ENCODE peak calls at places on chromosomes 5 and 9, in four cellular contexts. E is GM23338, O is SK-N-SH, M is HCT116. I is an unnamed sample.

GRCh38 chr5:37840036-37840909 is at the start of gene GDNF:
- DNase-seq in E (peak; percentile 72), O (peak; percentile 59), M (no peak), I (peak; percentile 61)

GRCh38 chr5:72602696-72603685 is 95.8 kb upstream of the ZNF366 start:
- DNase-seq in E (no peak), O (no peak), M (no peak), I (no peak)

GRCh38 chr5:127290019-127290945 is at the start of gene MEGF10:
- DNase-seq in E (peak; percentile 89), O (peak; percentile 83), M (no peak), I (peak; percentile 71)

GRCh38 chr9:70091553-70091952 is 47.9 kb downstream of the MAMDC2 start:
- DNase-seq in E (no peak), O (no peak), M (no peak), I (no peak)

GRCh38 chr9:137611623-137612609 is 6.4 kb downstream of the ARRDC1 start:
- DNase-seq in E (no peak), O (peak; percentile 36), M (peak; percentile 90), I (peak; percentile 91)

GRCh38 chr5:74542477-74542876 is 98.1 kb downstream of the ENC1 start:
- DNase-seq in E (no peak), O (no peak), M (no peak), I (no peak)

GRCh38 chr9:88711719-88712118 is 176.7 kb downstream of the NXNL2 start:
- DNase-seq in E (no peak), O (no peak), M (no peak), I (no peak)

GRCh38 chr9:82882744-82883143 is 180.2 kb downstream of the RASEF start:
- DNase-seq in E (peak; percentile 66), O (no peak), M (no peak), I (no peak)

DNA sequence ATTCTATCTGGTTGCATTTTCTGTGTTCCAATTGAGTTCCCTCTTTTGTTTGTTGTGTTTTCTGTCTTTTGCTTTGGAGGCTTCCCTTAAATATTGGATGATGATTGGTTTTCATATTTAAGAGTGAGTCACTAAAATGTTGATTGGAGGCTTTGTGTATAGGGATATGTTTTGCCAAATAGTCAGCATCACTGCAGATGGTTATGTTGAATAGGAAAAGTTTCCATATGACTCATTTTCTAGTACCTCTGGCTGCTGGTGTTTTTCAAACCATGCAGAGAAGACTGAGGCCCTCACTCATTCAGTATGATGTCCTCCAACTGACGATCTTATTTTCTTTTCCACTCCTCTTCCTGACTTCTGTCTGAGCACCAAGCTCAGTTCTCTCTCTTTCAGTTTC is 1290.0 kb downstream of the EFNA5 start:
- DNase-seq in E (no peak), O (no peak), M (no peak), I (no peak)
- H2AFZ ChIP-seq in E (peak overlapping the region; percentile 61), O (peak overlapping the region; percentile 34), M (no peak overlapping the region), I (no peak overlapping the region)

DNA sequence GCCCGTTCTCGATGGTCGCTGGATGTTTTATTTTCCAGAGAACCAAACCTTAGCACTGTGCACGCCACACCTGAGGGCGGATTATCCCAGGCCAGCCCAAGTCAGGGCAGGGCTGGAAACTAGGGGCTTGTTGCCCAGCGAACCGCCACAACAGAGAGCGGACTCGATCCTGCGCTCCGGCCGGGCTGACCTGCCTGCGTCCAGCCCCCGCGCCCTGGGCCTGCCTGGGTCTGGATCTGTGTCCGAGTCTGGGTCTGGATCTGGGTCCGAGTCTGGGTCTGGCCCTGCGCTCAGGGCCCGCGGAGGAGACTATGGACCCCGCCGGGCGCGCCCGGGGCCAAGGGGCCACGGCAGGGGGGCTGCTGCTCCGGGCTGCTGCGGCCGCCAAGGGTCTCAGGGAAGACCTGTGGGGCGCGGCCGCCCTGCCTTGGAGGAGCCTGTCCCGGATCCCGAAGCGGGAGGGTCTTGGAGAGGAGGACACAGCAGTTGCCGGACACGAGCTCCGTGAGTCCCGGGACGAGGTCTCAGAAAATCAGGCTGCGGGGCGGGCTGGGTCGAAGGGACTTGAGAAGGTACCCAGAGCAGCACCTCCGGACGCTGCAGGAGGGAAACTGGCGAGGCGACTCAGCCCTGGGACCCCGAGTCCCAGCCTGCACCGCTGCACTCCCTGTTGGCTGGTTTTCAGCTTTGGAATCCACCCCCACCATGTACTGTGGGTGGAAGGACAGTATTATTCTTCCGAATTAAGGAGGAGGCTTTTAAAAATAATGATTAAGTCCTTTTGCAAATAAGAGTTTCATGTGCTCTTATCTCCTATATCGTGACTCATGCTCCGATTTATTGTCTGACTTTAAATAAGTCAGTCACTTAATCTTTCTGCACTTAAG is at the start of gene ANKDD1B:
- DNase-seq in E (peak; percentile 74), O (peak; percentile 23), M (no peak), I (peak; percentile 55)
- TF ChIP-seq EZH2phosphoT487 in E (no peak), O (no peak), M (no peak), I (no peak)

DNA sequence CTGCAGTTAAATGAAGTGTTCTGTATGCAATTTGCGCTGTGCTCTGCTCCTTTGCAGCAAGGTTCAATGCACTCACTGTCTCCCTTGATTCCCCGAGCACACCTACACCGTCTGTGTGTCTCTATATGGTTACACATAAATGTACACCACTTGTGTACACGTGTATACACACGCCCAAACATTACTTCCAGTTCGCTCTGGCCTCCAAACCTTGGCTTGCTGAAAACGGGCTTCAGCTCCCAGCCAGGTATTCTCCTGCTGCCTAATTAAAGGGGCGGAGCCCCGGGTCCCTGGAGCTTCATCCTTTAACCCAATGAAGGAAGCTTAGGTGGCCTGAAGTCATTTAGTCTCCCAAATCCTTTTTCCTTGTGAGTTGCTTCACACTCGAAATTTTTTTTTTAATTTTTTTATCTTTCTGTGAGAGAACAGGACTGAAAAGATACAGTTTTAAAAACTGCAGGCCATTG is 4.6 kb downstream of the ISL1 start:
- DNase-seq in E (peak; percentile 61), O (no peak), M (no peak), I (peak; percentile 40)
- H3K27me3 ChIP-seq in E (peaks cover 96% of the 10 kb centered on the region), O (no peaks in the 10 kb centered on the region), M (no peaks in the 10 kb centered on the region), I (peaks cover 83% of the 10 kb centered on the region)

GRCh38 chr9:92160786-92161185 is 45.6 kb upstream of the SPTLC1 start:
- DNase-seq in E (peak; percentile 35), O (no peak), M (no peak), I (no peak)
- H2AFZ ChIP-seq in E (no peak overlapping the region), O (no peak overlapping the region), M (no peak overlapping the region), I (no peak overlapping the region)

GRCh38 chr5:138352071-138352721 is at the start of gene KDM3B:
- DNase-seq in E (peak; percentile 84), O (peak; percentile 99), M (peak; percentile 76), I (peak; percentile 93)

GRCh38 chr5:138353550-138353893 is 1.0 kb downstream of the KDM3B start:
- DNase-seq in E (no peak), O (peak; percentile 37), M (no peak), I (no peak)

GRCh38 chr5:138354387-138354786 is 1.9 kb downstream of the KDM3B start:
- DNase-seq in E (peak; percentile 47), O (no peak), M (no peak), I (no peak)

GRCh38 chr5:138351517-138351916 is 968 bp upstream of the KDM3B start:
- DNase-seq in E (no peak), O (no peak), M (no peak), I (no peak)

DNA sequence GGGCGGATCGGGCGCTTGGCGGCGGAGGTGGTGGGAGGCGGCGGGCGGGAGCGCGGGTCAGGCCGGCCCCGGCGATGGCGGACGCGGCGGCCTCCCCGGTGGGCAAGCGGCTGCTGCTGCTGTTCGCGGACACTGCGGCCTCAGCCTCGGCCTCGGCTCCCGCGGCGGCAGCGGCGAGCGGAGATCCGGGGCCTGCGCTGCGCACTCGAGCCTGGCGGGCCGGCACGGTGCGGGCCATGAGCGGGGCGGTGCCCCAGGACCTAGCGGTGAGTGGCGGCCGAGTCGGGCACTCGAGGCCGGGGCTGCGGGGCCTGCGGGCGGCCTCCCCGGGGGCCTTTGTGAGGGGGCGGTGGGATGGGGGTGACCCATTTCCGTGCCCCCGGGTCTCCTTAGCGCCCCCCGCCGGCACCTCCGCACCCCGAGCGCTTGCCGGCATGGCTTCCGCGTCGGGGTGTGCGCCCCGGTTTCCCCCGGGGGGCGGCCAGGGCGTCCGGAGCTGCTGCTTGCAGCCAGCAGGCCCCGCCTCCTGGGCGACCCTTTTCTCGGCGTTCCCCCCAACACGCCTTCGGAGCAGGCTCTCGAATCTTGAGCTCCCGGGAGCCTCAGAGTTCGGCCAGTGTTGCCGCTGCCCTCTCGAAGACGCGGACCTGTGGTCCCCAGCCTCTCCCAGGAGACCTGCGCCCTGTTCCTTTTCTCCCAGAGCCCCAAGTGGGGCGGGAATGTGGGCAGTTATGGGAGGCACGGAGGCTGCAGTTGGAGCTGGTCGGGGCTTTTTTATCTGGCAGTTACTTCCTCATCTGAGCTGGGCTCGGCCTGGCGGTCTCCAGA is 451 bp downstream of the KDM3B start:
- DNase-seq in E (peak; percentile 68), O (peak; percentile 81), M (no peak), I (peak; percentile 77)
- TF ChIP-seq EZH2phosphoT487 in E (no peak), O (no peak), M (no peak), I (no peak)

GRCh38 chr5:93600409-93601052 is 17.5 kb downstream of the NR2F1 start:
- DNase-seq in E (no peak), O (no peak), M (no peak), I (no peak)
- H3K27me3 ChIP-seq in E (peaks cover 100% of the 10 kb centered on the region), O (no peaks in the 10 kb centered on the region), M (peaks cover 4% of the 10 kb centered on the region), I (peaks cover 100% of the 10 kb centered on the region)

GRCh38 chr5:168575391-168576372 is 3.5 kb downstream of the PANK3 start:
- DNase-seq in E (no peak), O (no peak), M (no peak), I (no peak)
- H2AFZ ChIP-seq in E (no peak overlapping the region), O (no peak overlapping the region), M (no peak overlapping the region), I (no peak overlapping the region)

DNA sequence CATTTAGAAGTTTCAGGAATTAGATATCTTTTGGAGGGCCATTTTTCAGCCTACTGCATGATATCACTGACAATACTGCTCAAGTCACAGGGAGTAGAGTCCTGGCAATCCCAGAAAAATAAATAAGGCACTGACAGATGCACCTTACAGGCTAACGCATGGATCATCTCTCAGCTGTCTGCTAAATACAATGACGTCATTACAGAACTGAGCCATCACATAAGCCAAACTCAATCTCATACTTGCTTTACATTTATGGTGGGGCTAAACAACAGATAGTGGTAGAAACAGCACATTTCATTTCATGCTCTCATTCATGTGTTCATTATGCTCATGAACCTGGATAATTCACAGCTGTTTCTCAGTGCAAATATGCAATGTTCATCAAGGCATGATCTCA is 243.6 kb downstream of the SEMA5A start:
- DNase-seq in E (no peak), O (no peak), M (no peak), I (no peak)
- TF ChIP-seq EZH2phosphoT487 in E (no peak), O (no peak), M (no peak), I (no peak)

I was measured in hepatocyte.